ENCODE peak calls at places on chromosomes 5 and 9, in six cellular contexts. One of them, this sample, is unnamed.

GRCh38 chr9:123656565-123656964 is 273.4 kb downstream of the DENND1A start:
- DNase-seq in prostate gland: no peak
- DNase-seq in iPS DF 6.9: no peak
- DNase-seq in adrenal gland: no peak
- DNase-seq in SJSA1: no peak
- DNase-seq in kidney epithelial cell: no peak
- DNase-seq in this sample: no peak

GRCh38 chr5:72244862-72245371 is 75.1 kb downstream of the MRPS27 start:
- DNase-seq in prostate gland: no peak
- DNase-seq in iPS DF 6.9: no peak
- DNase-seq in adrenal gland: peak; percentile 73
- DNase-seq in SJSA1: peak; percentile 34
- DNase-seq in kidney epithelial cell: no peak
- DNase-seq in this sample: no peak

GRCh38 chr9:93950619-93951601 is 4.2 kb downstream of the BARX1 start:
- DNase-seq in prostate gland: peak; percentile 15
- DNase-seq in iPS DF 6.9: no peak
- DNase-seq in adrenal gland: no peak
- DNase-seq in SJSA1: no peak
- DNase-seq in kidney epithelial cell: no peak
- DNase-seq in this sample: peak; percentile 32

GRCh38 chr5:66348387-66349125 is 204.5 kb downstream of the SREK1 start:
- DNase-seq in prostate gland: no peak
- DNase-seq in iPS DF 6.9: no peak
- DNase-seq in adrenal gland: no peak
- DNase-seq in SJSA1: no peak
- DNase-seq in kidney epithelial cell: no peak
- DNase-seq in this sample: no peak

GRCh38 chr5:4007001-4007400 is 411.4 kb downstream of the IRX1 start:
- DNase-seq in prostate gland: no peak
- DNase-seq in iPS DF 6.9: no peak
- DNase-seq in adrenal gland: no peak
- DNase-seq in SJSA1: no peak
- DNase-seq in kidney epithelial cell: no peak
- DNase-seq in this sample: no peak

GRCh38 chr9:114223564-114224246 is 68.4 kb downstream of the COL27A1 start:
- DNase-seq in prostate gland: no peak
- DNase-seq in iPS DF 6.9: no peak
- DNase-seq in adrenal gland: no peak
- DNase-seq in SJSA1: no peak
- DNase-seq in kidney epithelial cell: no peak
- DNase-seq in this sample: no peak

GRCh38 chr5:127650649-127651048 is 1.8 kb downstream of the CTXN3 start:
- DNase-seq in prostate gland: no peak
- DNase-seq in iPS DF 6.9: no peak
- DNase-seq in adrenal gland: no peak
- DNase-seq in SJSA1: peak; percentile 81
- DNase-seq in kidney epithelial cell: peak; percentile 28
- DNase-seq in this sample: no peak

GRCh38 chr9:13992136-13992798 is 321.7 kb downstream of the NFIB start:
- DNase-seq in prostate gland: no peak
- DNase-seq in iPS DF 6.9: no peak
- DNase-seq in adrenal gland: no peak
- DNase-seq in SJSA1: no peak
- DNase-seq in kidney epithelial cell: no peak
- DNase-seq in this sample: no peak

GRCh38 chr9:7053903-7054302 is 296.1 kb downstream of the KDM4C start:
- DNase-seq in prostate gland: no peak
- DNase-seq in iPS DF 6.9: no peak
- DNase-seq in adrenal gland: no peak
- DNase-seq in SJSA1: no peak
- DNase-seq in kidney epithelial cell: no peak
- DNase-seq in this sample: no peak

GRCh38 chr5:10600629-10601245 is 36.9 kb downstream of the ANKRD33B start:
- DNase-seq in prostate gland: no peak
- DNase-seq in iPS DF 6.9: no peak
- DNase-seq in adrenal gland: peak; percentile 29
- DNase-seq in SJSA1: no peak
- DNase-seq in kidney epithelial cell: no peak
- DNase-seq in this sample: no peak

GRCh38 chr9:4630836-4631235 is 31.3 kb upstream of the PLPP6 start:
- DNase-seq in prostate gland: no peak
- DNase-seq in iPS DF 6.9: no peak
- DNase-seq in adrenal gland: no peak
- DNase-seq in SJSA1: no peak
- DNase-seq in kidney epithelial cell: no peak
- DNase-seq in this sample: no peak

GRCh38 chr5:73303139-73304079 is 130.4 kb downstream of the TMEM174 start:
- DNase-seq in prostate gland: no peak
- DNase-seq in iPS DF 6.9: no peak
- DNase-seq in adrenal gland: no peak
- DNase-seq in SJSA1: no peak
- DNase-seq in kidney epithelial cell: no peak
- DNase-seq in this sample: peak; percentile 57

GRCh38 chr9:68443560-68443959 is 87.1 kb downstream of the PGM5 start:
- DNase-seq in prostate gland: no peak
- DNase-seq in iPS DF 6.9: no peak
- DNase-seq in adrenal gland: no peak
- DNase-seq in SJSA1: no peak
- DNase-seq in kidney epithelial cell: no peak
- DNase-seq in this sample: no peak

GRCh38 chr5:123180178-123180577 is 91.1 kb downstream of the PRDM6 start:
- DNase-seq in prostate gland: no peak
- DNase-seq in iPS DF 6.9: no peak
- DNase-seq in adrenal gland: no peak
- DNase-seq in SJSA1: no peak
- DNase-seq in kidney epithelial cell: no peak
- DNase-seq in this sample: peak; percentile 24

GRCh38 chr9:131397100-131397790 is 3.4 kb downstream of the PRRC2B start:
- DNase-seq in prostate gland: peak; percentile 63
- DNase-seq in iPS DF 6.9: no peak
- DNase-seq in adrenal gland: no peak
- DNase-seq in SJSA1: no peak
- DNase-seq in kidney epithelial cell: no peak
- DNase-seq in this sample: peak; percentile 31

GRCh38 chr9:135076143-135076875 is 11.2 kb upstream of the OLFM1 start:
- DNase-seq in prostate gland: no peak
- DNase-seq in iPS DF 6.9: no peak
- DNase-seq in adrenal gland: peak; percentile 44
- DNase-seq in SJSA1: no peak
- DNase-seq in kidney epithelial cell: no peak
- DNase-seq in this sample: no peak

GRCh38 chr5:168093200-168093930 is 198.1 kb upstream of the WWC1 start:
- DNase-seq in prostate gland: no peak
- DNase-seq in iPS DF 6.9: no peak
- DNase-seq in adrenal gland: no peak
- DNase-seq in SJSA1: no peak
- DNase-seq in kidney epithelial cell: no peak
- DNase-seq in this sample: no peak

GRCh38 chr5:163658702-163659567 is 153.5 kb downstream of the MAT2B start:
- DNase-seq in prostate gland: no peak
- DNase-seq in iPS DF 6.9: no peak
- DNase-seq in adrenal gland: no peak
- DNase-seq in SJSA1: no peak
- DNase-seq in kidney epithelial cell: no peak
- DNase-seq in this sample: no peak

GRCh38 chr9:103245369-103245768 is 250.2 kb downstream of the CYLC2 start:
- DNase-seq in prostate gland: no peak
- DNase-seq in iPS DF 6.9: no peak
- DNase-seq in adrenal gland: no peak
- DNase-seq in SJSA1: no peak
- DNase-seq in kidney epithelial cell: no peak
- DNase-seq in this sample: no peak

GRCh38 chr9:128092199-128092977 is 24.4 kb downstream of the SLC25A25 start:
- DNase-seq in prostate gland: no peak
- DNase-seq in iPS DF 6.9: no peak
- DNase-seq in adrenal gland: no peak
- DNase-seq in SJSA1: no peak
- DNase-seq in kidney epithelial cell: no peak
- DNase-seq in this sample: no peak

GRCh38 chr9:93123561-93124283 is 10.3 kb downstream of the NINJ1 start:
- DNase-seq in prostate gland: no peak
- DNase-seq in iPS DF 6.9: no peak
- DNase-seq in adrenal gland: peak; percentile 53
- DNase-seq in SJSA1: no peak
- DNase-seq in kidney epithelial cell: no peak
- DNase-seq in this sample: no peak

GRCh38 chr9:17082343-17082742 is 52.5 kb upstream of the CNTLN start:
- DNase-seq in prostate gland: no peak
- DNase-seq in iPS DF 6.9: peak; percentile 13
- DNase-seq in adrenal gland: no peak
- DNase-seq in SJSA1: no peak
- DNase-seq in kidney epithelial cell: no peak
- DNase-seq in this sample: no peak

GRCh38 chr5:30102185-30102584 is 1091.3 kb upstream of the CDH6 start:
- DNase-seq in prostate gland: no peak
- DNase-seq in iPS DF 6.9: no peak
- DNase-seq in adrenal gland: no peak
- DNase-seq in SJSA1: no peak
- DNase-seq in kidney epithelial cell: no peak
- DNase-seq in this sample: no peak

GRCh38 chr5:72634444-72634843 is 127.2 kb upstream of the ZNF366 start:
- DNase-seq in prostate gland: no peak
- DNase-seq in iPS DF 6.9: no peak
- DNase-seq in adrenal gland: no peak
- DNase-seq in SJSA1: no peak
- DNase-seq in kidney epithelial cell: no peak
- DNase-seq in this sample: no peak

GRCh38 chr9:135183538-135184153 is 96.2 kb downstream of the OLFM1 start:
- DNase-seq in prostate gland: no peak
- DNase-seq in iPS DF 6.9: no peak
- DNase-seq in adrenal gland: peak; percentile 65
- DNase-seq in SJSA1: no peak
- DNase-seq in kidney epithelial cell: no peak
- DNase-seq in this sample: no peak

GRCh38 chr9:35798658-35799366 is 7.4 kb downstream of the NPR2 start:
- DNase-seq in prostate gland: no peak
- DNase-seq in iPS DF 6.9: no peak
- DNase-seq in adrenal gland: peak; percentile 61
- DNase-seq in SJSA1: peak; percentile 61
- DNase-seq in kidney epithelial cell: peak; percentile 88
- DNase-seq in this sample: no peak

DNA sequence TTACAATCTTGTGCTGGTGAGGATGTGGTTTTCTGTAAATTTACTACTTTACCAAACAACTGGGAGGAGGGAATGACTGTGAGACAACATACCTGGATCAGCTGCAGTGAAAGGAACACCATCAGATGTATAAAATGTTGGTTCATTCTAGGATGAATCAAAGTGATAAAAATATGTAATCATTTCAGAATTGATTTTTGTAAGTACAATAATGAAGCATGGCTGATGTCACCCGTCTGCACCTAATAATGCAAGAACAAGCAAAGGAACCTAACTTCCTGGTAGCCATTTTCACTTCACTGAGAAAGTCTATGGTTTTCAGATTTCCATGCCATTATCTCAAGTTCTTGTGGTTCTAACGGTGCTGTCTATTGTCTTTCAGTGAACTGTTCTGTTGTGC is 18.7 kb upstream of the C5orf34 start:
- DNase-seq in prostate gland: no peak
- DNase-seq in iPS DF 6.9: no peak
- DNase-seq in adrenal gland: no peak
- DNase-seq in SJSA1: no peak
- DNase-seq in kidney epithelial cell: no peak
- DNase-seq in this sample: no peak
- H3K36me3 ChIP-seq in prostate gland: peaks cover 12% of the 10 kb centered on the region
- H3K36me3 ChIP-seq in iPS DF 6.9: peaks cover 13% of the 10 kb centered on the region
- H3K36me3 ChIP-seq in adrenal gland: peaks cover 82% of the 10 kb centered on the region
- H3K36me3 ChIP-seq in SJSA1: peaks cover 95% of the 10 kb centered on the region
- H3K36me3 ChIP-seq in kidney epithelial cell: peaks cover 3% of the 10 kb centered on the region
- H3K36me3 ChIP-seq in this sample: peaks cover 18% of the 10 kb centered on the region

GRCh38 chr5:34666392-34667080 is 10.4 kb downstream of the RAI14 start:
- DNase-seq in prostate gland: no peak
- DNase-seq in iPS DF 6.9: no peak
- DNase-seq in adrenal gland: no peak
- DNase-seq in SJSA1: no peak
- DNase-seq in kidney epithelial cell: no peak
- DNase-seq in this sample: no peak
- H3K36me3 ChIP-seq in prostate gland: no peaks in the 10 kb centered on the region
- H3K36me3 ChIP-seq in iPS DF 6.9: no peaks in the 10 kb centered on the region
- H3K36me3 ChIP-seq in adrenal gland: no peaks in the 10 kb centered on the region
- H3K36me3 ChIP-seq in SJSA1: no peaks in the 10 kb centered on the region
- H3K36me3 ChIP-seq in kidney epithelial cell: no peaks in the 10 kb centered on the region
- H3K36me3 ChIP-seq in this sample: no peaks in the 10 kb centered on the region

DNA sequence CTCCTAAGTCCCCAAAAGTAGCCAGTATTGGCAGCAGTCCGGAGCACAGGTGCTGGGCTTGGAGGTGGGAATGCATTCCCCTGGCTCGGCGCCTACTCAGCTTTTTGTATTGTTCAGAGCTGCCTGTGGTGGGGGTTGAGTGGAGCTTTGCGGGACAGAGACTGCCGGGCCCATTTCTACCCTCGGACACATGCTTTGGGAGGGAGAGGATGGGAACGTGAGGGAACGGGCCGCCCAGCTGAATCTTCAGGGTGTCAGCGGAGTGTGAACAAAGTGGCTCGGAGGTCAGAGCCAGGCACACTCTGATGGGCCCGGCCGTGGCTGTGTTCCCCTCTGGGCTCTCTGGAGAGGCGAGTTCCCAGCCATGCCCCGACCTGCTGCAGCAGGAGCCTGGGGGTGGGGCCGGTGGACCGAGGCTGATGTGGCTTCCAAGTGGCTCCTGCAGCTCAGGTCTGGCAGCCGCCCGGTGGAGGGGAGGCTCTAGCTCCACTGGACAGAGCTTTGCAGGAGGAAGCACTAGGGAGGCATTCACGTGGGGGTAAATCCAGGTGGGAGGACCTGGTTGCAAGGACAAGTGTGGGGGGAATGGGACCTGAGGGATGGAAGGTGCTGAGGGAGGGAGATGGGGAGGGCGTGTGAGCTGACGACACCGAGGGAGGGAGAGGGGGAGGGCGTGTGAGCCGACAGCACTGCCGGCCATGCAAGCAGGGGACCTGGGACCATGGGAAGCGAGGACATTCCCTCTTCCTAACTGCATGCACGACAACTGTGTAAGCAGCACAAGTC is 31.1 kb upstream of the SLC6A3 start:
- DNase-seq in prostate gland: no peak
- DNase-seq in iPS DF 6.9: no peak
- DNase-seq in adrenal gland: no peak
- DNase-seq in SJSA1: no peak
- DNase-seq in kidney epithelial cell: no peak
- DNase-seq in this sample: no peak
- H3K36me3 ChIP-seq in prostate gland: no peaks in the 10 kb centered on the region
- H3K36me3 ChIP-seq in iPS DF 6.9: peaks cover 56% of the 10 kb centered on the region
- H3K36me3 ChIP-seq in adrenal gland: peaks cover 16% of the 10 kb centered on the region
- H3K36me3 ChIP-seq in SJSA1: peaks cover 14% of the 10 kb centered on the region
- H3K36me3 ChIP-seq in kidney epithelial cell: no peaks in the 10 kb centered on the region
- H3K36me3 ChIP-seq in this sample: no peaks in the 10 kb centered on the region

DNA sequence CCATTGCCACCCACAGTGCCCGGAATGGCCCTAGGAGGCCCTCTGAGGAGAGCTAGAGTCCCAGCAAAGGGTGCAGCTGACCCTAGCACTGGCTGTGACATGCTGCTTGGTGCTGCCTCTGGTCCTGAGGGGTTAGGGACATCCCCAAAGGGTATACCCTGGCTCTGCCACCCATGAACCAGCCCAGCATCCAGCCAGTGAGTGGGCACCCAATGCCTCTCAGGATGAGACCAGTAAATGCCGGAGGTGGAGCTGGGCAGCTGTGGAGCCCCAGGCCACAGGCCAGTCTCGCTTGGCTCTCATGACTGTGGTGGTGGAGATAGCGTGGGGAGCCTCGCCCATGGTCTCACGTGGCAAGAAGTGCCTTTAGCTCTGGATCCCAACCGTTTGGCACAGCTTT is 3.7 kb upstream of the CEL start:
- DNase-seq in prostate gland: no peak
- DNase-seq in iPS DF 6.9: no peak
- DNase-seq in adrenal gland: no peak
- DNase-seq in SJSA1: no peak
- DNase-seq in kidney epithelial cell: no peak
- DNase-seq in this sample: no peak
- H3K36me3 ChIP-seq in prostate gland: no peaks in the 10 kb centered on the region
- H3K36me3 ChIP-seq in iPS DF 6.9: peaks cover 31% of the 10 kb centered on the region
- H3K36me3 ChIP-seq in adrenal gland: peaks cover 49% of the 10 kb centered on the region
- H3K36me3 ChIP-seq in SJSA1: peaks cover 53% of the 10 kb centered on the region
- H3K36me3 ChIP-seq in kidney epithelial cell: peaks cover 5% of the 10 kb centered on the region
- H3K36me3 ChIP-seq in this sample: no peaks in the 10 kb centered on the region